ENCODE peak calls at places on chromosomes 13 and 19, in six cellular contexts. One of them, this sample, is unnamed.

GRCh38 chr13:42333613-42334328 is 61.8 kb downstream of the AKAP11 start:
- DNase-seq in H9: peak; percentile 41
- DNase-seq in IMR-90: peak; percentile 22
- DNase-seq in neuronal stem cell: peak; percentile 38
- DNase-seq in H1: no peak
- DNase-seq in mesenchymal stem cell: peak; percentile 70
- DNase-seq in this sample: no peak

GRCh38 chr19:34555447-34555846 is 73.9 kb downstream of the WTIP start:
- DNase-seq in H1: no peak
- DNase-seq in IMR-90: no peak
- DNase-seq in neuronal stem cell: no peak
- DNase-seq in mesenchymal stem cell: no peak
- DNase-seq in H9: peak; percentile 61
- DNase-seq in this sample: peak; percentile 62

GRCh38 chr19:52922841-52923781 is at the start of gene ZNF888:
- DNase-seq in IMR-90: peak; percentile 70
- DNase-seq in H9: peak; percentile 95
- DNase-seq in mesenchymal stem cell: peak; percentile 87
- DNase-seq in H1: peak; percentile 60
- DNase-seq in neuronal stem cell: peak; percentile 72
- DNase-seq in this sample: peak; percentile 90

GRCh38 chr13:75541287-75541686 is 3.6 kb upstream of the COMMD6 start:
- DNase-seq in IMR-90: peak; percentile 39
- DNase-seq in H9: no peak
- DNase-seq in H1: no peak
- DNase-seq in neuronal stem cell: no peak
- DNase-seq in mesenchymal stem cell: peak; percentile 24
- DNase-seq in this sample: peak; percentile 20

GRCh38 chr13:77544365-77544764 is 8.9 kb downstream of the SCEL start:
- DNase-seq in mesenchymal stem cell: peak; percentile 16
- DNase-seq in H1: no peak
- DNase-seq in H9: no peak
- DNase-seq in IMR-90: no peak
- DNase-seq in neuronal stem cell: no peak
- DNase-seq in this sample: no peak

GRCh38 chr19:44850641-44851109 is 4.6 kb downstream of the NECTIN2 start:
- DNase-seq in H9: no peak
- DNase-seq in mesenchymal stem cell: no peak
- DNase-seq in IMR-90: no peak
- DNase-seq in neuronal stem cell: no peak
- DNase-seq in H1: no peak
- DNase-seq in this sample: no peak

GRCh38 chr13:29954082-29955043 is 103.9 kb upstream of the UBL3 start:
- DNase-seq in H1: no peak
- DNase-seq in neuronal stem cell: no peak
- DNase-seq in mesenchymal stem cell: no peak
- DNase-seq in H9: no peak
- DNase-seq in IMR-90: no peak
- DNase-seq in this sample: no peak

GRCh38 chr19:35249848-35250711 is 1.3 kb downstream of the LSR start:
- DNase-seq in neuronal stem cell: no peak
- DNase-seq in IMR-90: no peak
- DNase-seq in H1: no peak
- DNase-seq in mesenchymal stem cell: no peak
- DNase-seq in H9: peak; percentile 24
- DNase-seq in this sample: no peak

GRCh38 chr19:51824603-51825002 is 29.6 kb downstream of the FPR3 start:
- DNase-seq in H9: no peak
- DNase-seq in mesenchymal stem cell: no peak
- DNase-seq in IMR-90: no peak
- DNase-seq in H1: no peak
- DNase-seq in neuronal stem cell: no peak
- DNase-seq in this sample: peak; percentile 35

GRCh38 chr19:35142531-35143230 is 374 bp upstream of the FXYD7 start:
- DNase-seq in neuronal stem cell: no peak
- DNase-seq in H9: peak; percentile 85
- DNase-seq in H1: no peak
- DNase-seq in IMR-90: no peak
- DNase-seq in mesenchymal stem cell: peak; percentile 30
- DNase-seq in this sample: no peak

GRCh38 chr13:33004454-33004853 is 11.8 kb upstream of the KL start:
- DNase-seq in H9: no peak
- DNase-seq in mesenchymal stem cell: peak; percentile 9
- DNase-seq in neuronal stem cell: no peak
- DNase-seq in H1: no peak
- DNase-seq in IMR-90: no peak
- DNase-seq in this sample: no peak

GRCh38 chr19:42074513-42075363 is 1.2 kb upstream of the ZNF574 start:
- DNase-seq in H9: no peak
- DNase-seq in IMR-90: no peak
- DNase-seq in H1: no peak
- DNase-seq in neuronal stem cell: no peak
- DNase-seq in mesenchymal stem cell: no peak
- DNase-seq in this sample: no peak

GRCh38 chr13:72782717-72783116 is 784 bp downstream of the PIBF1 start:
- DNase-seq in H9: no peak
- DNase-seq in neuronal stem cell: no peak
- DNase-seq in H1: no peak
- DNase-seq in mesenchymal stem cell: peak; percentile 58
- DNase-seq in IMR-90: peak; percentile 10
- DNase-seq in this sample: no peak

GRCh38 chr13:43303040-43303729 is 279.8 kb downstream of the DNAJC15 start:
- DNase-seq in neuronal stem cell: peak; percentile 42
- DNase-seq in mesenchymal stem cell: peak; percentile 69
- DNase-seq in H1: peak; percentile 38
- DNase-seq in H9: peak; percentile 73
- DNase-seq in IMR-90: peak; percentile 70
- DNase-seq in this sample: peak; percentile 37

GRCh38 chr19:40771101-40771539 is 4.2 kb upstream of the MIA start:
- DNase-seq in neuronal stem cell: no peak
- DNase-seq in mesenchymal stem cell: no peak
- DNase-seq in IMR-90: no peak
- DNase-seq in H9: no peak
- DNase-seq in H1: no peak
- DNase-seq in this sample: no peak

GRCh38 chr13:79538757-79539156 is 57.8 kb downstream of the NDFIP2 start:
- DNase-seq in H1: no peak
- DNase-seq in H9: no peak
- DNase-seq in neuronal stem cell: no peak
- DNase-seq in mesenchymal stem cell: no peak
- DNase-seq in IMR-90: no peak
- DNase-seq in this sample: no peak

GRCh38 chr13:30743319-30744055 is 8.1 kb downstream of the ALOX5AP start:
- DNase-seq in mesenchymal stem cell: peak; percentile 100
- DNase-seq in H1: no peak
- DNase-seq in H9: no peak
- DNase-seq in neuronal stem cell: no peak
- DNase-seq in IMR-90: peak; percentile 99
- DNase-seq in this sample: peak; percentile 98

GRCh38 chr13:47798906-47799305 is 202.2 kb downstream of the SUCLA2 start:
- DNase-seq in IMR-90: peak; percentile 21
- DNase-seq in H1: no peak
- DNase-seq in mesenchymal stem cell: peak; percentile 19
- DNase-seq in neuronal stem cell: no peak
- DNase-seq in H9: no peak
- DNase-seq in this sample: no peak

GRCh38 chr19:10553943-10554381 is 10.3 kb downstream of the ATG4D start:
- DNase-seq in H1: no peak
- DNase-seq in neuronal stem cell: no peak
- DNase-seq in mesenchymal stem cell: no peak
- DNase-seq in H9: no peak
- DNase-seq in IMR-90: no peak
- DNase-seq in this sample: no peak

GRCh38 chr19:40778865-40779284 is 828 bp downstream of the RAB4B start:
- DNase-seq in mesenchymal stem cell: no peak
- DNase-seq in IMR-90: peak; percentile 29
- DNase-seq in H9: no peak
- DNase-seq in H1: no peak
- DNase-seq in neuronal stem cell: no peak
- DNase-seq in this sample: peak; percentile 41

GRCh38 chr19:42538841-42539709 is 10.8 kb upstream of the CEACAM1 start:
- DNase-seq in IMR-90: no peak
- DNase-seq in neuronal stem cell: no peak
- DNase-seq in H9: no peak
- DNase-seq in mesenchymal stem cell: no peak
- DNase-seq in H1: no peak
- DNase-seq in this sample: no peak

GRCh38 chr19:47505506-47505905 is 9.4 kb downstream of the NAPA start:
- DNase-seq in H1: no peak
- DNase-seq in H9: no peak
- DNase-seq in neuronal stem cell: no peak
- DNase-seq in IMR-90: no peak
- DNase-seq in mesenchymal stem cell: no peak
- DNase-seq in this sample: no peak

GRCh38 chr13:65353951-65354350 is 1876.2 kb downstream of the PCDH9 start:
- DNase-seq in H1: no peak
- DNase-seq in IMR-90: no peak
- DNase-seq in H9: no peak
- DNase-seq in mesenchymal stem cell: no peak
- DNase-seq in neuronal stem cell: no peak
- DNase-seq in this sample: no peak

GRCh38 chr13:31172535-31172934 is 10.8 kb upstream of the HSPH1 start:
- DNase-seq in neuronal stem cell: no peak
- DNase-seq in IMR-90: peak; percentile 84
- DNase-seq in H9: no peak
- DNase-seq in H1: no peak
- DNase-seq in mesenchymal stem cell: peak; percentile 72
- DNase-seq in this sample: peak; percentile 85

GRCh38 chr13:97574926-97575325 is 141.0 kb downstream of the RAP2A start:
- DNase-seq in mesenchymal stem cell: peak; percentile 56
- DNase-seq in H1: peak; percentile 34
- DNase-seq in IMR-90: peak; percentile 52
- DNase-seq in neuronal stem cell: no peak
- DNase-seq in H9: peak; percentile 72
- DNase-seq in this sample: peak; percentile 46

DNA sequence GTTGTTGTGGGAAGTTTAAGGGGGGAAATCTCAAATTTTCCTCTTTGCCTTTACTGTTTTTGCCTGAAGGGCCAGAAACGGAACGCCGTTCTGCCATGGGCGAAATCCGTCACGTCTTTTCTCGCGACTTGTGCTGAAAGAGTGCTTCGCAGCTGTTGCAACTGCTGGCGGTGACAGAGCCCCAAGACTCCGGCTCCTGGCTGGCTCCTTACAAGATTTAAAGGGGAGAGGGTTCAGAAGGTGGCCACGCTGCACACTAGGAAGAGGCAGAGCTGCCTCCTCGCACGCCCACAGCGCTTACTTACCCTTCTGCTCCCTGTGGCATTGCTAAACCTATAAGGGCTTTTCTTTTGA is 320.3 kb downstream of the ZNF536 start:
- DNase-seq in mesenchymal stem cell: no peak
- DNase-seq in IMR-90: no peak
- DNase-seq in neuronal stem cell: no peak
- DNase-seq in H1: no peak
- DNase-seq in H9: no peak
- DNase-seq in this sample: no peak
- H3K14ac ChIP-seq in mesenchymal stem cell: no peak overlapping the region
- H3K14ac ChIP-seq in IMR-90: no peak overlapping the region
- H3K14ac ChIP-seq in neuronal stem cell: no peak overlapping the region
- H3K14ac ChIP-seq in H1: no peak overlapping the region
- H3K14ac ChIP-seq in H9: no peak overlapping the region
- H3K14ac ChIP-seq in this sample: no peak overlapping the region

GRCh38 chr19:8389891-8390616 is at the start of gene RAB11B:
- DNase-seq in H1: peak; percentile 99
- DNase-seq in IMR-90: peak; percentile 99
- DNase-seq in mesenchymal stem cell: peak; percentile 100
- DNase-seq in neuronal stem cell: peak; percentile 100
- DNase-seq in H9: peak; percentile 100
- DNase-seq in this sample: peak; percentile 99
- H2AFZ ChIP-seq in H1: no peak within 1 kb of the TSS
- H2AFZ ChIP-seq in IMR-90: peak within 1 kb of the TSS; percentile 95
- H2AFZ ChIP-seq in mesenchymal stem cell: peak within 1 kb of the TSS; percentile 93
- H2AFZ ChIP-seq in neuronal stem cell: peak within 1 kb of the TSS; percentile 86
- H2AFZ ChIP-seq in H9: no peak within 1 kb of the TSS
- H2AFZ ChIP-seq in this sample: peak within 1 kb of the TSS; percentile 96

DNA sequence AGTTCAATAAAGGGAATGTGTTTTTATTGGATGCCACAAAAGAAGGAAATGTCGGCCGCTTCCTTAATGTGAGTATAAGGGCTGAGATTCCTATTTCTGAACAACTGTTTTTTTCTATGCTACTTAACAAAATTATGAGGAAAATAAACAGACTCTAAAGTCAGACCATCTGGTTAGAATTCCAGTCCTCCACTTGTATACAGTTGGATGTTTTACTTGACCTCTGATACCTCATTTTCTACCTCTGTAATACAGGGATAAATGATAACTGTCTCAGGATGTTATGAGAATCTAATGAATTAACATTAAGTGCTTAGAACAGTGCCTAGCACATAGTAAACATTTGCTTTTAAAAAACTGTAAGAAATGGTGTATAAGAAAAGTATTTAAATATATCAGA is 7.2 kb upstream of the PHF11 start:
- DNase-seq in neuronal stem cell: no peak
- DNase-seq in IMR-90: peak; percentile 53
- DNase-seq in H9: no peak
- DNase-seq in mesenchymal stem cell: no peak
- DNase-seq in H1: no peak
- DNase-seq in this sample: no peak
- H3K14ac ChIP-seq in neuronal stem cell: no peak overlapping the region
- H3K14ac ChIP-seq in IMR-90: no peak overlapping the region
- H3K14ac ChIP-seq in H9: no peak overlapping the region
- H3K14ac ChIP-seq in mesenchymal stem cell: no peak overlapping the region
- H3K14ac ChIP-seq in H1: no peak overlapping the region
- H3K14ac ChIP-seq in this sample: no peak overlapping the region

GRCh38 chr13:52159159-52159982 is at the start of gene NEK3:
- DNase-seq in H9: peak; percentile 71
- DNase-seq in neuronal stem cell: peak; percentile 67
- DNase-seq in IMR-90: peak; percentile 56
- DNase-seq in H1: peak; percentile 23
- DNase-seq in mesenchymal stem cell: peak; percentile 65
- DNase-seq in this sample: peak; percentile 59
- H2AFZ ChIP-seq in H9: peak within 1 kb of the TSS; percentile 69
- H2AFZ ChIP-seq in neuronal stem cell: peak within 1 kb of the TSS; percentile 91
- H2AFZ ChIP-seq in IMR-90: peak within 1 kb of the TSS; percentile 95
- H2AFZ ChIP-seq in H1: peak within 1 kb of the TSS; percentile 86
- H2AFZ ChIP-seq in mesenchymal stem cell: peak within 1 kb of the TSS; percentile 15
- H2AFZ ChIP-seq in this sample: peak within 1 kb of the TSS; percentile 90

GRCh38 chr19:2604747-2605329 is 97.7 kb downstream of the GNG7 start:
- DNase-seq in neuronal stem cell: no peak
- DNase-seq in H9: no peak
- DNase-seq in H1: no peak
- DNase-seq in IMR-90: no peak
- DNase-seq in mesenchymal stem cell: no peak
- DNase-seq in this sample: no peak
- H3K14ac ChIP-seq in neuronal stem cell: no peak overlapping the region
- H3K14ac ChIP-seq in H9: no peak overlapping the region
- H3K14ac ChIP-seq in H1: no peak overlapping the region
- H3K14ac ChIP-seq in IMR-90: no peak overlapping the region
- H3K14ac ChIP-seq in mesenchymal stem cell: no peak overlapping the region
- H3K14ac ChIP-seq in this sample: no peak overlapping the region

GRCh38 chr19:7197169-7197759 is 97.0 kb downstream of the INSR start:
- DNase-seq in H9: peak; percentile 90
- DNase-seq in neuronal stem cell: peak; percentile 75
- DNase-seq in H1: peak; percentile 44
- DNase-seq in mesenchymal stem cell: peak; percentile 97
- DNase-seq in IMR-90: peak; percentile 96
- DNase-seq in this sample: peak; percentile 97
- H2AFZ ChIP-seq in H9: no peak overlapping the region
- H2AFZ ChIP-seq in neuronal stem cell: peak overlapping the region; percentile 98
- H2AFZ ChIP-seq in H1: no peak overlapping the region
- H2AFZ ChIP-seq in mesenchymal stem cell: peak overlapping the region; percentile 98
- H2AFZ ChIP-seq in IMR-90: peak overlapping the region; percentile 100
- H2AFZ ChIP-seq in this sample: peak overlapping the region; percentile 95